ENCODE peak calls at places on chromosomes 2 and 18, in six cellular contexts. Y is NCI-H774, S is IMR-90, U is Calu3, I is stomach, G is activated T-cell treated with anti-CD3 and anti-CD28 coated beads for 24 hours. W is an unnamed sample.

GRCh38 chr18:26003391-26003790 is 87.0 kb downstream of the SS18 start:
- DNase-seq in S (no peak), Y (no peak), U (peak), G (no peak), I (no peak), W (peak)

GRCh38 chr2:177758591-177759371 is 313.8 kb downstream of the PDE11A start:
- DNase-seq in I (no peak), S (peak), G (no peak), Y (no peak), U (peak), W (peak)

GRCh38 chr2:3430211-3430610 is 50.7 kb downstream of the TRAPPC12 start:
- DNase-seq in Y (no peak), G (no peak), U (no peak), I (no peak), S (peak), W (peak)

GRCh38 chr18:22477222-22477621 is 59.5 kb upstream of the CTAGE1 start:
- DNase-seq in S (no peak), G (no peak), Y (no peak), I (no peak), U (no peak), W (no peak)

GRCh38 chr2:242019344-242019743 is 149.8 kb downstream of the RTP5 start:
- DNase-seq in U (no peak), I (no peak), S (no peak), G (no peak), Y (no peak), W (no peak)

GRCh38 chr2:111219285-111219684 is 98.6 kb downstream of the BCL2L11 start:
- DNase-seq in S (peak), Y (no peak), G (no peak), I (no peak), U (no peak), W (no peak)

GRCh38 chr2:25161055-25161781 is 7.2 kb downstream of the POMC start:
- DNase-seq in U (no peak), S (peak), G (peak), Y (no peak), I (peak), W (peak)

GRCh38 chr2:55029098-55029497 is 21.2 kb downstream of the RTN4 start:
- DNase-seq in U (no peak), Y (no peak), I (no peak), S (no peak), G (no peak), W (no peak)

GRCh38 chr2:35946431-35946991 is 409.1 kb upstream of the CRIM1 start:
- DNase-seq in G (no peak), U (no peak), I (no peak), Y (no peak), S (no peak), W (no peak)

GRCh38 chr2:62340981-62341624 is 145.2 kb downstream of the B3GNT2 start:
- DNase-seq in Y (peak), G (no peak), S (no peak), I (peak), U (no peak), W (peak)

GRCh38 chr2:240217431-240218301 is 77.2 kb upstream of the OTOS start:
- DNase-seq in I (peak), S (no peak), U (peak), G (no peak), Y (no peak), W (no peak)

GRCh38 chr2:98020992-98021713 is 25.4 kb upstream of the TMEM131 start:
- DNase-seq in S (no peak), I (no peak), Y (no peak), U (no peak), G (no peak), W (no peak)

GRCh38 chr2:46802665-46803550 is 112.7 kb downstream of the MCFD2 start:
- DNase-seq in U (no peak), S (no peak), Y (no peak), I (no peak), G (no peak), W (no peak)

GRCh38 chr2:202577250-202578183 is 57.3 kb upstream of the FAM117B start:
- DNase-seq in I (no peak), G (no peak), Y (peak), U (no peak), S (no peak), W (no peak)

GRCh38 chr2:145599761-145600160 is 1079.8 kb upstream of the ZEB2 start:
- DNase-seq in U (no peak), S (peak), Y (no peak), I (no peak), G (no peak), W (peak)